ENCODE peak calls at places on chromosomes 3 and 15, in seven cellular contexts. R is coronary artery; S is GM03348; T is NCI-H1105 treated with DMSO at 0.1 percent for 48 hours; P is activated T-cell treated with anti-CD3 and anti-CD28 coated beads for 1 hour; Z is stimulated activated CD4-positive, alpha-beta T cell treated with anti-CD3 and anti-CD28 coated beads, Interleukin-4, amount 100 ng/mL, for 24 hours; F is activated naive CD8-positive, alpha-beta T cell treated with anti-CD3 and anti-CD28 coated beads, Interleukin-2, amount 50 U/mL, for 24 hours. E is an unnamed sample.

GRCh38 chr3:152160350-152161011 is 108.2 kb upstream of the MBNL1 start:
- DNase-seq in F (no peak), Z (no peak), R (no peak), T (no peak), P (no peak), S (no peak), E (no peak)

GRCh38 chr3:122092460-122093165 is 37.5 kb downstream of the CD86 start:
- DNase-seq in P (no peak), F (peak), T (no peak), S (peak), R (no peak), Z (peak), E (peak)

GRCh38 chr15:100115711-100116090 is 226.1 kb downstream of the ADAMTS17 start:
- DNase-seq in Z (no peak), S (no peak), R (no peak), T (no peak), P (no peak), F (no peak), E (no peak)

GRCh38 chr3:87260270-87260669 is 16.1 kb downstream of the POU1F1 start:
- DNase-seq in R (no peak), S (peak), F (peak), Z (peak), T (peak), P (peak), E (peak)

GRCh38 chr3:114863848-114864247 is 283.2 kb downstream of the ZBTB20 start:
- DNase-seq in S (no peak), T (no peak), R (no peak), Z (no peak), P (no peak), F (no peak), E (no peak)

GRCh38 chr3:31035681-31036080 is 141.2 kb upstream of the GADL1 start:
- DNase-seq in F (no peak), T (no peak), P (no peak), S (peak), R (no peak), Z (no peak), E (no peak)

GRCh38 chr15:60583194-60583593 is 104.3 kb upstream of the ICE2 start:
- DNase-seq in P (no peak), F (no peak), S (no peak), R (no peak), Z (no peak), T (no peak), E (no peak)

GRCh38 chr15:90008607-90009006 is 7.5 kb downstream of the ZNF710 start:
- DNase-seq in T (no peak), P (no peak), R (no peak), S (no peak), Z (no peak), F (no peak), E (no peak)

GRCh38 chr3:194404365-194405140 is 5.5 kb upstream of the GP5 start:
- DNase-seq in P (peak), F (peak), R (no peak), T (peak), S (peak), Z (peak), E (peak)

GRCh38 chr3:169421182-169421581 is 242.3 kb downstream of the MECOM start:
- DNase-seq in S (no peak), P (no peak), F (no peak), T (no peak), R (no peak), Z (no peak), E (no peak)

GRCh38 chr3:143608966-143609365 is 239.3 kb downstream of the SLC9A9 start:
- DNase-seq in R (no peak), Z (no peak), T (no peak), F (no peak), S (peak), P (no peak), E (no peak)

GRCh38 chr3:183884437-183885296 is at the start of gene PARL:
- DNase-seq in T (peak), S (peak), Z (peak), F (peak), R (peak), P (peak), E (peak)

GRCh38 chr15:69304176-69304533 is 5.4 kb downstream of the PAQR5 start:
- DNase-seq in S (peak), Z (no peak), T (no peak), F (no peak), P (no peak), R (no peak), E (peak)

E was measured in HCT116.